ENCODE peak calls at places on chromosomes 13 and 19, in ten cellular contexts. One of them, this sample, is unnamed.

GRCh38 chr13:112712451-112712881 is 22.6 kb downstream of the ATP11A start:
- DNase-seq in activated T-cell treated with anti-CD3 and anti-CD28 coated beads, Interleukin-2, amount 50 U/mL, for 72 hours: no peak
- DNase-seq in EL: no peak
- DNase-seq in stimulated activated CD4-positive, alpha-beta T cell treated with anti-CD3 and anti-CD28 coated beads, Interleukin-1b, Interleukin-23, amount 100 ng/mL, for 24 hours: no peak
- DNase-seq in activated B cell treated with CpG ODN at 0.5 μM for 24 hours: no peak
- DNase-seq in NCI-H1105 treated with DMSO at 0.1 percent for 48 hours: no peak
- DNase-seq in CD4-positive, CD25-positive, alpha-beta regulatory T cell: no peak
- DNase-seq in right atrium auricular region: no peak
- DNase-seq in H9: no peak
- DNase-seq in D341Med: no peak
- DNase-seq in this sample: no peak

GRCh38 chr13:32429406-32429909 is 1.5 kb upstream of the N4BP2L1 start:
- DNase-seq in activated T-cell treated with anti-CD3 and anti-CD28 coated beads, Interleukin-2, amount 50 U/mL, for 72 hours: no peak
- DNase-seq in EL: no peak
- DNase-seq in stimulated activated CD4-positive, alpha-beta T cell treated with anti-CD3 and anti-CD28 coated beads, Interleukin-1b, Interleukin-23, amount 100 ng/mL, for 24 hours: no peak
- DNase-seq in activated B cell treated with CpG ODN at 0.5 μM for 24 hours: no peak
- DNase-seq in NCI-H1105 treated with DMSO at 0.1 percent for 48 hours: no peak
- DNase-seq in CD4-positive, CD25-positive, alpha-beta regulatory T cell: no peak
- DNase-seq in right atrium auricular region: no peak
- DNase-seq in H9: no peak
- DNase-seq in D341Med: no peak
- DNase-seq in this sample: no peak

GRCh38 chr13:31846182-31846938 is 107.0 kb downstream of the RXFP2 start:
- DNase-seq in activated T-cell treated with anti-CD3 and anti-CD28 coated beads, Interleukin-2, amount 50 U/mL, for 72 hours: peak; percentile 85
- DNase-seq in EL: peak; percentile 91
- DNase-seq in stimulated activated CD4-positive, alpha-beta T cell treated with anti-CD3 and anti-CD28 coated beads, Interleukin-1b, Interleukin-23, amount 100 ng/mL, for 24 hours: peak; percentile 40
- DNase-seq in activated B cell treated with CpG ODN at 0.5 μM for 24 hours: peak; percentile 80
- DNase-seq in NCI-H1105 treated with DMSO at 0.1 percent for 48 hours: peak; percentile 79
- DNase-seq in CD4-positive, CD25-positive, alpha-beta regulatory T cell: peak; percentile 24
- DNase-seq in right atrium auricular region: peak; percentile 76
- DNase-seq in H9: peak; percentile 92
- DNase-seq in D341Med: peak; percentile 97
- DNase-seq in this sample: peak; percentile 84

GRCh38 chr19:45440873-45441654 is 17.3 kb upstream of the ERCC1 start:
- DNase-seq in activated T-cell treated with anti-CD3 and anti-CD28 coated beads, Interleukin-2, amount 50 U/mL, for 72 hours: no peak
- DNase-seq in EL: peak; percentile 60
- DNase-seq in stimulated activated CD4-positive, alpha-beta T cell treated with anti-CD3 and anti-CD28 coated beads, Interleukin-1b, Interleukin-23, amount 100 ng/mL, for 24 hours: no peak
- DNase-seq in activated B cell treated with CpG ODN at 0.5 μM for 24 hours: no peak
- DNase-seq in NCI-H1105 treated with DMSO at 0.1 percent for 48 hours: no peak
- DNase-seq in CD4-positive, CD25-positive, alpha-beta regulatory T cell: no peak
- DNase-seq in right atrium auricular region: no peak
- DNase-seq in H9: peak; percentile 72
- DNase-seq in D341Med: no peak
- DNase-seq in this sample: peak; percentile 78

GRCh38 chr13:99439850-99440604 is 61.2 kb upstream of the TM9SF2 start:
- DNase-seq in activated T-cell treated with anti-CD3 and anti-CD28 coated beads, Interleukin-2, amount 50 U/mL, for 72 hours: no peak
- DNase-seq in EL: no peak
- DNase-seq in stimulated activated CD4-positive, alpha-beta T cell treated with anti-CD3 and anti-CD28 coated beads, Interleukin-1b, Interleukin-23, amount 100 ng/mL, for 24 hours: no peak
- DNase-seq in activated B cell treated with CpG ODN at 0.5 μM for 24 hours: no peak
- DNase-seq in NCI-H1105 treated with DMSO at 0.1 percent for 48 hours: no peak
- DNase-seq in CD4-positive, CD25-positive, alpha-beta regulatory T cell: no peak
- DNase-seq in right atrium auricular region: peak; percentile 53
- DNase-seq in H9: no peak
- DNase-seq in D341Med: no peak
- DNase-seq in this sample: no peak

GRCh38 chr19:1997353-1998233 is 17.9 kb downstream of the BTBD2 start:
- DNase-seq in activated T-cell treated with anti-CD3 and anti-CD28 coated beads, Interleukin-2, amount 50 U/mL, for 72 hours: no peak
- DNase-seq in EL: no peak
- DNase-seq in stimulated activated CD4-positive, alpha-beta T cell treated with anti-CD3 and anti-CD28 coated beads, Interleukin-1b, Interleukin-23, amount 100 ng/mL, for 24 hours: no peak
- DNase-seq in activated B cell treated with CpG ODN at 0.5 μM for 24 hours: no peak
- DNase-seq in NCI-H1105 treated with DMSO at 0.1 percent for 48 hours: no peak
- DNase-seq in CD4-positive, CD25-positive, alpha-beta regulatory T cell: no peak
- DNase-seq in right atrium auricular region: no peak
- DNase-seq in H9: no peak
- DNase-seq in D341Med: no peak
- DNase-seq in this sample: no peak

GRCh38 chr19:17328517-17329060 is 6.1 kb downstream of the ANO8 start:
- DNase-seq in activated T-cell treated with anti-CD3 and anti-CD28 coated beads, Interleukin-2, amount 50 U/mL, for 72 hours: peak; percentile 37
- DNase-seq in EL: no peak
- DNase-seq in stimulated activated CD4-positive, alpha-beta T cell treated with anti-CD3 and anti-CD28 coated beads, Interleukin-1b, Interleukin-23, amount 100 ng/mL, for 24 hours: no peak
- DNase-seq in activated B cell treated with CpG ODN at 0.5 μM for 24 hours: peak; percentile 43
- DNase-seq in NCI-H1105 treated with DMSO at 0.1 percent for 48 hours: no peak
- DNase-seq in CD4-positive, CD25-positive, alpha-beta regulatory T cell: peak; percentile 31
- DNase-seq in right atrium auricular region: no peak
- DNase-seq in H9: no peak
- DNase-seq in D341Med: no peak
- DNase-seq in this sample: no peak

GRCh38 chr19:30521937-30522336 is 149.8 kb downstream of the ZNF536 start:
- DNase-seq in activated T-cell treated with anti-CD3 and anti-CD28 coated beads, Interleukin-2, amount 50 U/mL, for 72 hours: no peak
- DNase-seq in EL: no peak
- DNase-seq in stimulated activated CD4-positive, alpha-beta T cell treated with anti-CD3 and anti-CD28 coated beads, Interleukin-1b, Interleukin-23, amount 100 ng/mL, for 24 hours: no peak
- DNase-seq in activated B cell treated with CpG ODN at 0.5 μM for 24 hours: no peak
- DNase-seq in NCI-H1105 treated with DMSO at 0.1 percent for 48 hours: no peak
- DNase-seq in CD4-positive, CD25-positive, alpha-beta regulatory T cell: no peak
- DNase-seq in right atrium auricular region: no peak
- DNase-seq in H9: no peak
- DNase-seq in D341Med: no peak
- DNase-seq in this sample: no peak

GRCh38 chr13:65605386-65605785 is 1624.8 kb downstream of the PCDH9 start:
- DNase-seq in activated T-cell treated with anti-CD3 and anti-CD28 coated beads, Interleukin-2, amount 50 U/mL, for 72 hours: no peak
- DNase-seq in EL: no peak
- DNase-seq in stimulated activated CD4-positive, alpha-beta T cell treated with anti-CD3 and anti-CD28 coated beads, Interleukin-1b, Interleukin-23, amount 100 ng/mL, for 24 hours: no peak
- DNase-seq in activated B cell treated with CpG ODN at 0.5 μM for 24 hours: no peak
- DNase-seq in NCI-H1105 treated with DMSO at 0.1 percent for 48 hours: no peak
- DNase-seq in CD4-positive, CD25-positive, alpha-beta regulatory T cell: no peak
- DNase-seq in right atrium auricular region: no peak
- DNase-seq in H9: no peak
- DNase-seq in D341Med: no peak
- DNase-seq in this sample: no peak

GRCh38 chr19:39563408-39563807 is 23.4 kb upstream of the EID2 start:
- DNase-seq in activated T-cell treated with anti-CD3 and anti-CD28 coated beads, Interleukin-2, amount 50 U/mL, for 72 hours: no peak
- DNase-seq in EL: peak; percentile 39
- DNase-seq in stimulated activated CD4-positive, alpha-beta T cell treated with anti-CD3 and anti-CD28 coated beads, Interleukin-1b, Interleukin-23, amount 100 ng/mL, for 24 hours: no peak
- DNase-seq in activated B cell treated with CpG ODN at 0.5 μM for 24 hours: no peak
- DNase-seq in NCI-H1105 treated with DMSO at 0.1 percent for 48 hours: no peak
- DNase-seq in CD4-positive, CD25-positive, alpha-beta regulatory T cell: no peak
- DNase-seq in right atrium auricular region: no peak
- DNase-seq in H9: no peak
- DNase-seq in D341Med: no peak
- DNase-seq in this sample: no peak

GRCh38 chr13:20127263-20127562 is 33.6 kb downstream of the GJA3 start:
- DNase-seq in activated T-cell treated with anti-CD3 and anti-CD28 coated beads, Interleukin-2, amount 50 U/mL, for 72 hours: no peak
- DNase-seq in EL: no peak
- DNase-seq in stimulated activated CD4-positive, alpha-beta T cell treated with anti-CD3 and anti-CD28 coated beads, Interleukin-1b, Interleukin-23, amount 100 ng/mL, for 24 hours: no peak
- DNase-seq in activated B cell treated with CpG ODN at 0.5 μM for 24 hours: no peak
- DNase-seq in NCI-H1105 treated with DMSO at 0.1 percent for 48 hours: no peak
- DNase-seq in CD4-positive, CD25-positive, alpha-beta regulatory T cell: peak; percentile 11
- DNase-seq in right atrium auricular region: no peak
- DNase-seq in H9: no peak
- DNase-seq in D341Med: no peak
- DNase-seq in this sample: peak; percentile 54

GRCh38 chr13:39783051-39783450 is 127.6 kb downstream of the COG6 start:
- DNase-seq in activated T-cell treated with anti-CD3 and anti-CD28 coated beads, Interleukin-2, amount 50 U/mL, for 72 hours: no peak
- DNase-seq in EL: no peak
- DNase-seq in stimulated activated CD4-positive, alpha-beta T cell treated with anti-CD3 and anti-CD28 coated beads, Interleukin-1b, Interleukin-23, amount 100 ng/mL, for 24 hours: no peak
- DNase-seq in activated B cell treated with CpG ODN at 0.5 μM for 24 hours: no peak
- DNase-seq in NCI-H1105 treated with DMSO at 0.1 percent for 48 hours: no peak
- DNase-seq in CD4-positive, CD25-positive, alpha-beta regulatory T cell: no peak
- DNase-seq in right atrium auricular region: no peak
- DNase-seq in H9: no peak
- DNase-seq in D341Med: no peak
- DNase-seq in this sample: no peak

GRCh38 chr19:38564981-38565685 is 52.6 kb downstream of the MAP4K1 start:
- DNase-seq in activated T-cell treated with anti-CD3 and anti-CD28 coated beads, Interleukin-2, amount 50 U/mL, for 72 hours: peak; percentile 40
- DNase-seq in EL: no peak
- DNase-seq in stimulated activated CD4-positive, alpha-beta T cell treated with anti-CD3 and anti-CD28 coated beads, Interleukin-1b, Interleukin-23, amount 100 ng/mL, for 24 hours: no peak
- DNase-seq in activated B cell treated with CpG ODN at 0.5 μM for 24 hours: peak; percentile 37
- DNase-seq in NCI-H1105 treated with DMSO at 0.1 percent for 48 hours: peak; percentile 3
- DNase-seq in CD4-positive, CD25-positive, alpha-beta regulatory T cell: no peak
- DNase-seq in right atrium auricular region: no peak
- DNase-seq in H9: peak; percentile 47
- DNase-seq in D341Med: peak; percentile 74
- DNase-seq in this sample: no peak

GRCh38 chr13:94713556-94714182 is 1.3 kb upstream of the SOX21 start:
- DNase-seq in activated T-cell treated with anti-CD3 and anti-CD28 coated beads, Interleukin-2, amount 50 U/mL, for 72 hours: no peak
- DNase-seq in EL: no peak
- DNase-seq in stimulated activated CD4-positive, alpha-beta T cell treated with anti-CD3 and anti-CD28 coated beads, Interleukin-1b, Interleukin-23, amount 100 ng/mL, for 24 hours: no peak
- DNase-seq in activated B cell treated with CpG ODN at 0.5 μM for 24 hours: no peak
- DNase-seq in NCI-H1105 treated with DMSO at 0.1 percent for 48 hours: no peak
- DNase-seq in CD4-positive, CD25-positive, alpha-beta regulatory T cell: no peak
- DNase-seq in right atrium auricular region: no peak
- DNase-seq in H9: peak; percentile 61
- DNase-seq in D341Med: no peak
- DNase-seq in this sample: no peak

GRCh38 chr19:1110809-1111640 is 7.2 kb downstream of the GPX4 start:
- DNase-seq in activated T-cell treated with anti-CD3 and anti-CD28 coated beads, Interleukin-2, amount 50 U/mL, for 72 hours: no peak
- DNase-seq in EL: no peak
- DNase-seq in stimulated activated CD4-positive, alpha-beta T cell treated with anti-CD3 and anti-CD28 coated beads, Interleukin-1b, Interleukin-23, amount 100 ng/mL, for 24 hours: no peak
- DNase-seq in activated B cell treated with CpG ODN at 0.5 μM for 24 hours: no peak
- DNase-seq in NCI-H1105 treated with DMSO at 0.1 percent for 48 hours: no peak
- DNase-seq in CD4-positive, CD25-positive, alpha-beta regulatory T cell: no peak
- DNase-seq in right atrium auricular region: no peak
- DNase-seq in H9: no peak
- DNase-seq in D341Med: no peak
- DNase-seq in this sample: no peak

GRCh38 chr19:45955905-45956608 is 17.6 kb downstream of the NOVA2 start:
- DNase-seq in activated T-cell treated with anti-CD3 and anti-CD28 coated beads, Interleukin-2, amount 50 U/mL, for 72 hours: no peak
- DNase-seq in EL: no peak
- DNase-seq in stimulated activated CD4-positive, alpha-beta T cell treated with anti-CD3 and anti-CD28 coated beads, Interleukin-1b, Interleukin-23, amount 100 ng/mL, for 24 hours: no peak
- DNase-seq in activated B cell treated with CpG ODN at 0.5 μM for 24 hours: no peak
- DNase-seq in NCI-H1105 treated with DMSO at 0.1 percent for 48 hours: no peak
- DNase-seq in CD4-positive, CD25-positive, alpha-beta regulatory T cell: no peak
- DNase-seq in right atrium auricular region: peak; percentile 75
- DNase-seq in H9: no peak
- DNase-seq in D341Med: no peak
- DNase-seq in this sample: peak; percentile 44

GRCh38 chr19:12222980-12223630 is 60.2 kb downstream of the ZNF136 start:
- DNase-seq in activated T-cell treated with anti-CD3 and anti-CD28 coated beads, Interleukin-2, amount 50 U/mL, for 72 hours: no peak
- DNase-seq in EL: no peak
- DNase-seq in stimulated activated CD4-positive, alpha-beta T cell treated with anti-CD3 and anti-CD28 coated beads, Interleukin-1b, Interleukin-23, amount 100 ng/mL, for 24 hours: no peak
- DNase-seq in activated B cell treated with CpG ODN at 0.5 μM for 24 hours: no peak
- DNase-seq in NCI-H1105 treated with DMSO at 0.1 percent for 48 hours: no peak
- DNase-seq in CD4-positive, CD25-positive, alpha-beta regulatory T cell: no peak
- DNase-seq in right atrium auricular region: no peak
- DNase-seq in H9: no peak
- DNase-seq in D341Med: no peak
- DNase-seq in this sample: no peak